ENCODE peak calls at places on chromosomes 1 and 21, in four cellular contexts. One of them, this sample, is unnamed.

GRCh38 chr1:11487196-11487751 is 8.3 kb downstream of the DISP3 start:
- DNase-seq in T-cell: no peak
- DNase-seq in astrocyte: no peak
- DNase-seq in left colon: no peak
- DNase-seq in this sample: no peak

GRCh38 chr1:203985676-203986075 is 87.2 kb upstream of the SOX13 start:
- DNase-seq in T-cell: no peak
- DNase-seq in left colon: no peak
- DNase-seq in astrocyte: no peak
- DNase-seq in this sample: no peak

GRCh38 chr1:156122519-156123355 is 8.2 kb downstream of the LMNA start:
- DNase-seq in astrocyte: peak
- DNase-seq in T-cell: no peak
- DNase-seq in left colon: peak
- DNase-seq in this sample: peak

GRCh38 chr21:18840239-18840638 is 436.7 kb upstream of the TMPRSS15 start:
- DNase-seq in T-cell: no peak
- DNase-seq in left colon: no peak
- DNase-seq in astrocyte: no peak
- DNase-seq in this sample: no peak

GRCh38 chr1:93344886-93345632 is 648 bp upstream of the DR1 start:
- DNase-seq in astrocyte: peak
- DNase-seq in left colon: no peak
- DNase-seq in T-cell: no peak
- DNase-seq in this sample: no peak

GRCh38 chr1:110033421-110033820 is 1.0 kb upstream of the STRIP1 start:
- DNase-seq in astrocyte: no peak
- DNase-seq in left colon: no peak
- DNase-seq in T-cell: no peak
- DNase-seq in this sample: no peak

GRCh38 chr1:221611930-221612777 is 129.7 kb downstream of the DUSP10 start:
- DNase-seq in astrocyte: peak
- DNase-seq in T-cell: no peak
- DNase-seq in left colon: peak
- DNase-seq in this sample: peak

GRCh38 chr21:42974832-42975820 is 764 bp downstream of the PKNOX1 start:
- DNase-seq in T-cell: peak
- DNase-seq in left colon: peak
- DNase-seq in astrocyte: peak
- DNase-seq in this sample: peak

GRCh38 chr1:176559474-176560390 is 96.8 kb downstream of the PAPPA2 start:
- DNase-seq in T-cell: no peak
- DNase-seq in astrocyte: peak
- DNase-seq in left colon: no peak
- DNase-seq in this sample: peak

GRCh38 chr1:207848234-207848633 is 62.7 kb downstream of the CD34 start:
- DNase-seq in left colon: peak
- DNase-seq in T-cell: no peak
- DNase-seq in astrocyte: peak
- DNase-seq in this sample: peak

GRCh38 chr1:154349121-154349520 is 23.8 kb downstream of the ATP8B2 start:
- DNase-seq in T-cell: no peak
- DNase-seq in astrocyte: no peak
- DNase-seq in left colon: no peak
- DNase-seq in this sample: no peak

GRCh38 chr1:94986783-94987182 is 59.9 kb upstream of the CNN3 start:
- DNase-seq in astrocyte: peak
- DNase-seq in left colon: no peak
- DNase-seq in T-cell: no peak
- DNase-seq in this sample: peak

GRCh38 chr21:14259669-14260458 is 43.9 kb downstream of the RBM11 start:
- DNase-seq in T-cell: no peak
- DNase-seq in left colon: no peak
- DNase-seq in astrocyte: peak
- DNase-seq in this sample: peak

GRCh38 chr1:94257451-94257850 is 20.1 kb upstream of the ARHGAP29 start:
- DNase-seq in astrocyte: no peak
- DNase-seq in T-cell: no peak
- DNase-seq in left colon: no peak
- DNase-seq in this sample: no peak

GRCh38 chr1:91617242-91617837 is 116.7 kb downstream of the CDC7 start:
- DNase-seq in left colon: peak
- DNase-seq in T-cell: no peak
- DNase-seq in astrocyte: no peak
- DNase-seq in this sample: no peak

GRCh38 chr21:38645282-38645681 is 147.0 kb upstream of the ERG start:
- DNase-seq in astrocyte: peak
- DNase-seq in T-cell: no peak
- DNase-seq in left colon: no peak
- DNase-seq in this sample: no peak

GRCh38 chr1:193609592-193609991 is 423.2 kb upstream of the B3GALT2 start:
- DNase-seq in T-cell: no peak
- DNase-seq in astrocyte: no peak
- DNase-seq in left colon: no peak
- DNase-seq in this sample: no peak

GRCh38 chr1:906532-907420 is 16.9 kb upstream of the SAMD11 start:
- DNase-seq in T-cell: no peak
- DNase-seq in astrocyte: peak
- DNase-seq in left colon: peak
- DNase-seq in this sample: peak

GRCh38 chr1:209246660-209247059 is 336.9 kb upstream of the CAMK1G start:
- DNase-seq in T-cell: no peak
- DNase-seq in astrocyte: peak
- DNase-seq in left colon: no peak
- DNase-seq in this sample: peak

GRCh38 chr1:3247521-3248031 is 178.6 kb downstream of the PRDM16 start:
- DNase-seq in astrocyte: no peak
- DNase-seq in T-cell: no peak
- DNase-seq in left colon: no peak
- DNase-seq in this sample: no peak

GRCh38 chr21:43697758-43698643 is 20.9 kb upstream of the PDXK start:
- DNase-seq in left colon: no peak
- DNase-seq in T-cell: no peak
- DNase-seq in astrocyte: no peak
- DNase-seq in this sample: no peak

GRCh38 chr1:246608616-246609376 is 42.5 kb downstream of the CNST start:
- DNase-seq in T-cell: no peak
- DNase-seq in astrocyte: peak
- DNase-seq in left colon: peak
- DNase-seq in this sample: peak

GRCh38 chr1:36968730-36969129 is 65.6 kb downstream of the GRIK3 start:
- DNase-seq in T-cell: no peak
- DNase-seq in left colon: no peak
- DNase-seq in astrocyte: no peak
- DNase-seq in this sample: no peak

GRCh38 chr1:206734499-206735142 is 36.0 kb upstream of the IL19 start:
- DNase-seq in astrocyte: no peak
- DNase-seq in T-cell: peak
- DNase-seq in left colon: no peak
- DNase-seq in this sample: peak

GRCh38 chr1:160682983-160683886 is 28.4 kb downstream of the CD48 start:
- DNase-seq in T-cell: no peak
- DNase-seq in astrocyte: no peak
- DNase-seq in left colon: no peak
- DNase-seq in this sample: no peak

GRCh38 chr1:219383273-219383672 is 209.6 kb downstream of the LYPLAL1 start:
- DNase-seq in astrocyte: peak
- DNase-seq in left colon: no peak
- DNase-seq in T-cell: no peak
- DNase-seq in this sample: no peak

GRCh38 chr1:29521438-29521715 is 285.1 kb downstream of the PTPRU start:
- DNase-seq in left colon: no peak
- DNase-seq in T-cell: no peak
- DNase-seq in astrocyte: no peak
- DNase-seq in this sample: no peak